ENCODE peak calls at places on chromosome X, in six cellular contexts. T, H, W, L, E and U are unnamed samples.
A peak's percentile ranks its signal among the peaks of the same experiment; 100 is the strongest.

GRCh38 chrX:39688576-39689373 is 409.0 kb downstream of the BCOR start:
- DNase-seq in T (peak; percentile 1), H (peak; percentile 18), W (peak; percentile 73), L (peak; percentile 30), E (peak; percentile 75), U (peak; percentile 22)

GRCh38 chrX:489805-490204 is 103.1 kb upstream of the PPP2R3B start:
- DNase-seq in T (no peak), H (no peak), W (no peak), L (no peak), E (no peak), U (no peak)

GRCh38 chrX:72340046-72340445 is 34.3 kb upstream of the CITED1 start:
- DNase-seq in T (no peak), H (no peak), W (no peak), L (no peak), E (no peak), U (no peak)

GRCh38 chrX:25005382-25006185 is 10.2 kb downstream of the ARX start:
- DNase-seq in T (no peak), H (no peak), W (no peak), L (no peak), E (no peak), U (no peak)

GRCh38 chrX:128728943-128729342 is 676.7 kb upstream of the ACTRT1 start:
- DNase-seq in T (no peak), H (no peak), W (no peak), L (no peak), E (no peak), U (no peak)

GRCh38 chrX:68842781-68843581 is 14.2 kb downstream of the EFNB1 start:
- DNase-seq in T (no peak), H (no peak), W (no peak), L (no peak), E (peak; percentile 39), U (no peak)

GRCh38 chrX:137118136-137118535 is 84.3 kb upstream of the GPR101 start:
- DNase-seq in T (no peak), H (no peak), W (no peak), L (no peak), E (no peak), U (no peak)

GRCh38 chrX:124726881-124727280 is 380.5 kb downstream of the SH2D1A start:
- DNase-seq in T (no peak), H (no peak), W (no peak), L (no peak), E (no peak), U (no peak)

GRCh38 chrX:39814391-39814790 is 283.4 kb downstream of the BCOR start:
- DNase-seq in T (no peak), H (peak; percentile 20), W (no peak), L (no peak), E (no peak), U (no peak)

GRCh38 chrX:109360301-109360700 is 121.6 kb downstream of the GUCY2F start:
- DNase-seq in T (no peak), H (no peak), W (no peak), L (no peak), E (no peak), U (no peak)

GRCh38 chrX:1249101-1249887 is 19.3 kb upstream of the CSF2RA start:
- DNase-seq in T (peak; percentile 13), H (no peak), W (peak; percentile 69), L (no peak), E (peak; percentile 39), U (no peak)

GRCh38 chrX:11899091-11899490 is 141.1 kb downstream of the MSL3 start:
- DNase-seq in T (no peak), H (peak; percentile 71), W (no peak), L (no peak), E (no peak), U (no peak)

GRCh38 chrX:75655627-75656026 is 129.4 kb downstream of the MAGEE2 start:
- DNase-seq in T (no peak), H (no peak), W (no peak), L (no peak), E (no peak), U (no peak)

GRCh38 chrX:33725556-33726232 is 406.4 kb downstream of the FAM47A start:
- DNase-seq in T (no peak), H (peak; percentile 16), W (peak; percentile 23), L (no peak), E (no peak), U (peak; percentile 4)

GRCh38 chrX:104253567-104254441 is 929 bp downstream of the ESX1 start:
- DNase-seq in T (no peak), H (no peak), W (no peak), L (no peak), E (no peak), U (no peak)

GRCh38 chrX:140586951-140587350 is 82.1 kb upstream of the SOX3 start:
- DNase-seq in T (no peak), H (no peak), W (no peak), L (no peak), E (no peak), U (no peak)

GRCh38 chrX:40096395-40097091 is 1.2 kb downstream of the BCOR start:
- DNase-seq in T (no peak), H (peak; percentile 54), W (peak; percentile 46), L (no peak), E (no peak), U (peak; percentile 25)

GRCh38 chrX:111372065-111372464 is 39.9 kb downstream of the DCX start:
- DNase-seq in T (no peak), H (no peak), W (no peak), L (no peak), E (no peak), U (no peak)

GRCh38 chrX:16712825-16713155 is 321 bp upstream of the CTPS2 start:
- DNase-seq in T (no peak), H (peak; percentile 45), W (no peak), L (no peak), E (no peak), U (no peak)

GRCh38 chrX:16708016-16708415 is 4.5 kb downstream of the CTPS2 start:
- DNase-seq in T (no peak), H (no peak), W (no peak), L (no peak), E (no peak), U (no peak)

GRCh38 chrX:16714504-16714903 is 2.0 kb upstream of the CTPS2 start:
- DNase-seq in T (no peak), H (no peak), W (no peak), L (no peak), E (no peak), U (no peak)

GRCh38 chrX:16712116-16712824 is at the start of gene CTPS2:
- DNase-seq in T (peak; percentile 39), H (peak; percentile 1), W (peak; percentile 70), L (peak; percentile 23), E (peak; percentile 70), U (peak; percentile 38)

DNA sequence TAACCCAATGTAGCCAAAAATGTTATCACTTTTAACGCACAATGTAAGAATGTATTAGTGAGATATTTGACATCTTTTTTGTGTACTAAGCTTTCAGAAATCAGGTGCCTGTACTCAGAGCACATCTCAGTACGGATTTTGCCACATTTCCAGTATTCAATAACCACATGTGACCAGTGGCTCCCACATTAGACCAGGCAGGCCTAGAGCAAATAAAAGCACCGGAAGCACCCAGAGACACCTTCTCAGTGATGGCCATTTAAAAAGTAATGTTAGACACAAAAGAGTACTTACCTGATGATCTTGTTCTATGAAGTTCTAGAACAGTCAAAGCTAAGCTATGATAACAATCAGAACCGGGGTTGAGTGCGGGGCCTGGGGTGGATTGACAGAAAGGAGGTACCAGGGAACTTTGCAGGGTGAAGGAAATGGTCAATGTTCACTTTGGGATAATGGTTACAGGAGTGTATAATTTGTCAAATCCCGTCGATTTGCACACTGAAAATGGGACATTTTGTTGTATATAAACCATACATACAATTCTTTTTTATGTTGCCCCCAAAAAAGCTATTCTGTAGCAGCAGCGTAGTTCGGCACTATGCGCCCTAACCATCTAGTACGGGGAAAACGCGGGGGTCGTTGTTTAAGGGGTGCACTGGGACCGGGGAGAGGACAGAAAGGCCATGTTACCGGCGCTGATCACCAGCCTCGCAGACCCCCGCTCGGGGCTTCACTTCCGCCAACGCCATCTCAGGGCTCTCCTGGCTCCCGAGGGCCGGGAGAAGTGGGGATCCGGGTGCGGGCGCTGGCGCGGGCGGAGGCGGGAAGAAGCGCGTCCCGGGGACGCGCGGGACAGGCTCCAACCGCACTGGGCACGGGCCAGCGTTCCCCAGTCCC is 1.0 kb downstream of the CTPS2 start:
- DNase-seq in T (peak; percentile 21), H (peak; percentile 10), W (no peak), L (no peak), E (no peak), U (no peak)
- TF ChIP-seq POLR2A in T (no peak), H (no peak), W (no peak), L (no peak), E (no peak), U (no peak)

GRCh38 chrX:10612215-10612614 is 8.2 kb downstream of the MID1 start:
- DNase-seq in T (no peak), H (peak; percentile 82), W (no peak), L (no peak), E (no peak), U (no peak)
- H3K27ac ChIP-seq in T (no peak overlapping the region), H (peak overlapping the region; percentile 49), W (no peak overlapping the region), L (peak overlapping the region; percentile 7), E (peak overlapping the region; percentile 43), U (no peak overlapping the region)

DNA sequence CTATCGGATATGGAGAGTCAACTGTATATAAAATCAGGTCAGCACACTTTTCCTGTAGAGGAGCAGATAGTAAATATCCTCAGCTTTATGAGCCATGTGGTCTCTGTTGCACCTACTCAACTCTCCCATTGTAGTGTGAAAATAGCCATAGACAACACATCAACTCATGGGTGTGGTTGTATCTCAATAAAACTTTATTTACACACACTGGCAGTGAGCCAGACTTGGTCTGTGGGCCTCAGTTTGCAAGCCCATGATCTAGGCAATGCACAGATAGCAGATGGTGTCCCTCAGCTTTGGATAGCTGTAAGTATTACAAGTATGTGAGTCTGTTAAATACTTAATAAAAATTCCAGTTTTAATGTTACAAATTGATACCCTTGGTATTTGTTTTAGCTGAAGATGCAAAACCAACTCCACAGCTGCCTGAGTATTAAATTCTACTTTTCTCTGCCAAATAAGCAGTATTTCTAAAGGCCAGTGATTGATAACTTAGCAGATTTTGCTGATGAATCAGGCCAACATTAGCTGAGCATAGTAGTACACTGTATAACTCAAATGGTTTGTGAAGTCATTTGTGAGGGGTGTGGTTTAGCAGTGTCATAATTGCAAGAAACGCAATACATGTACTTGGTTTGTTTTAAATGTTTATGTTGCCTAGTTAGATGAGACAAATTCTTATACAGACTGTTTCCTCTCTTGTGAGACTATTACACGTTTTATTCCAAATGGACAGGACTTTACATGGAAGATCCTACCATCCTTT is 87.2 kb downstream of the GPR143 start:
- DNase-seq in T (no peak), H (no peak), W (no peak), L (no peak), E (no peak), U (no peak)
- H3K4me1 ChIP-seq in T (no peaks in the 10 kb centered on the region), H (peaks cover 6% of the 10 kb centered on the region), W (peaks cover 9% of the 10 kb centered on the region), L (no peaks in the 10 kb centered on the region), E (no peaks in the 10 kb centered on the region), U (no peaks in the 10 kb centered on the region)

GRCh38 chrX:96182366-96182765 is 502.3 kb upstream of the DIAPH2 start:
- DNase-seq in T (peak; percentile 2), H (peak; percentile 55), W (no peak), L (no peak), E (no peak), U (no peak)

GRCh38 chrX:96183843-96184242 is 500.8 kb upstream of the DIAPH2 start:
- DNase-seq in T (no peak), H (peak; percentile 6), W (no peak), L (no peak), E (no peak), U (no peak)

GRCh38 chrX:96181571-96181970 is 503.1 kb upstream of the DIAPH2 start:
- DNase-seq in T (no peak), H (no peak), W (no peak), L (no peak), E (no peak), U (no peak)
- TF ChIP-seq POLR2A in T (no peak), H (no peak), W (no peak), L (no peak), E (no peak), U (no peak)

GRCh38 chrX:8504451-8504850 is 39.8 kb downstream of the VCX3B start:
- DNase-seq in T (no peak), H (no peak), W (no peak), L (no peak), E (no peak), U (no peak)
- H3K27ac ChIP-seq in T (no peak overlapping the region), H (no peak overlapping the region), W (no peak overlapping the region), L (no peak overlapping the region), E (no peak overlapping the region), U (no peak overlapping the region)